ENCODE peak calls at places on chromosomes 11 and 22, in ten cellular contexts. J, K, O, P, R, H, F, U, I and T are unnamed samples.

GRCh38 chr11:45484326-45484725 is 181.1 kb downstream of the CHST1 start:
- DNase-seq in J (no peak), K (no peak), O (no peak), P (no peak), R (no peak), H (no peak), F (no peak), U (no peak), I (no peak), T (no peak)

GRCh38 chr11:47216141-47216798 is 1.5 kb downstream of the DDB2 start:
- DNase-seq in J (peak; percentile 68), K (no peak), O (peak; percentile 85), P (peak; percentile 9), R (peak; percentile 29), H (peak; percentile 31), F (peak; percentile 19), U (no peak), I (no peak), T (no peak)

GRCh38 chr11:116935089-116935488 is 97.7 kb upstream of the APOA1 start:
- DNase-seq in J (no peak), K (no peak), O (no peak), P (no peak), R (no peak), H (no peak), F (no peak), U (no peak), I (no peak), T (no peak)

GRCh38 chr11:61966673-61967176 is 709 bp downstream of the FTH1 start:
- DNase-seq in J (peak; percentile 43), K (no peak), O (peak; percentile 42), P (no peak), R (no peak), H (no peak), F (no peak), U (no peak), I (no peak), T (no peak)

GRCh38 chr22:47041201-47042115 is 279.0 kb downstream of the TBC1D22A start:
- DNase-seq in J (no peak), K (no peak), O (no peak), P (no peak), R (no peak), H (no peak), F (no peak), U (no peak), I (no peak), T (no peak)

GRCh38 chr22:38062782-38063181 is 5.6 kb downstream of the PICK1 start:
- DNase-seq in J (no peak), K (peak; percentile 54), O (no peak), P (no peak), R (no peak), H (no peak), F (no peak), U (no peak), I (no peak), T (no peak)

GRCh38 chr22:24027991-24028390 is 16.9 kb downstream of the CABIN1 start:
- DNase-seq in J (no peak), K (no peak), O (no peak), P (no peak), R (no peak), H (no peak), F (no peak), U (no peak), I (no peak), T (no peak)

GRCh38 chr11:112289588-112290461 is 29.2 kb upstream of the PLET1 start:
- DNase-seq in J (peak; percentile 79), K (peak; percentile 77), O (peak; percentile 24), P (peak; percentile 64), R (peak; percentile 60), H (peak; percentile 38), F (peak; percentile 55), U (peak; percentile 75), I (peak; percentile 72), T (peak; percentile 11)

GRCh38 chr11:34050536-34050935 is 995 bp upstream of the CAPRIN1 start:
- DNase-seq in J (no peak), K (no peak), O (no peak), P (no peak), R (no peak), H (no peak), F (no peak), U (no peak), I (no peak), T (no peak)

GRCh38 chr11:123473941-123474668 is 44.0 kb downstream of the GRAMD1B start:
- DNase-seq in J (no peak), K (no peak), O (peak; percentile 71), P (no peak), R (no peak), H (no peak), F (peak; percentile 84), U (no peak), I (no peak), T (no peak)